ENCODE peak calls at places on chromosome 9, in eight cellular contexts. F is stomach, C is suprapubic skin, E is transverse colon, A is prostate gland, Q is vagina, O is sigmoid colon, Z is HepG2. K is an unnamed sample.

GRCh38 chr9:111300140-111300735 is 29.8 kb downstream of the OR2K2 start:
- DNase-seq in Q (no peak), Z (no peak), E (no peak), A (no peak), F (no peak), O (no peak), C (no peak), K (no peak)

GRCh38 chr9:110257097-110257955 is 1.0 kb upstream of the TXN start:
- DNase-seq in F (peak; percentile 32), Q (no peak), A (peak; percentile 7), E (peak; percentile 40), C (no peak), Z (peak; percentile 27), O (no peak), K (no peak)

GRCh38 chr9:83423815-83424707 is 114.1 kb downstream of the FRMD3 start:
- DNase-seq in A (no peak), C (no peak), Z (peak; percentile 94), Q (no peak), F (no peak), O (no peak), E (no peak), K (no peak)

GRCh38 chr9:16543225-16543624 is 327.2 kb downstream of the BNC2 start:
- DNase-seq in E (no peak), C (no peak), O (no peak), Z (no peak), A (no peak), Q (no peak), F (no peak), K (no peak)

GRCh38 chr9:121637441-121638222 is 13.8 kb upstream of the DAB2IP start:
- DNase-seq in C (no peak), O (no peak), A (no peak), Q (no peak), F (no peak), E (no peak), Z (no peak), K (no peak)

GRCh38 chr9:112839331-112839730 is 51.3 kb downstream of the SLC46A2 start:
- DNase-seq in E (no peak), C (no peak), Q (no peak), Z (no peak), O (no peak), F (no peak), A (no peak), K (no peak)

GRCh38 chr9:5838884-5839571 is 6.1 kb upstream of the ERMP1 start:
- DNase-seq in O (no peak), F (peak; percentile 69), Q (no peak), Z (peak; percentile 96), E (peak; percentile 71), A (no peak), C (no peak), K (no peak)

GRCh38 chr9:137085918-137086530 is 761 bp upstream of the MAN1B1 start:
- DNase-seq in Q (no peak), Z (no peak), O (no peak), E (peak; percentile 54), F (peak; percentile 44), A (no peak), C (peak; percentile 85), K (peak; percentile 71)

GRCh38 chr9:109114670-109115069 is 5.1 kb downstream of the TMEM245 start:
- DNase-seq in Z (no peak), O (no peak), C (no peak), A (no peak), F (no peak), Q (no peak), E (no peak), K (no peak)

GRCh38 chr9:114177423-114178064 is 22.2 kb downstream of the COL27A1 start:
- DNase-seq in O (no peak), Z (no peak), Q (no peak), F (no peak), C (no peak), A (no peak), E (no peak), K (no peak)

GRCh38 chr9:72467766-72468738 is 53.4 kb upstream of the TMC1 start:
- DNase-seq in O (no peak), E (no peak), A (no peak), Z (no peak), F (no peak), C (no peak), Q (no peak), K (no peak)

GRCh38 chr9:111037744-111038335 is 430 bp downstream of the LPAR1 start:
- DNase-seq in E (peak; percentile 42), F (peak; percentile 40), O (peak; percentile 76), A (peak; percentile 34), C (peak; percentile 81), Q (no peak), Z (peak; percentile 6), K (peak; percentile 55)

GRCh38 chr9:115369322-115369957 is 251.5 kb upstream of the TNC start:
- DNase-seq in O (no peak), A (peak; percentile 6), E (no peak), Z (no peak), Q (no peak), F (no peak), C (no peak), K (peak; percentile 24)

GRCh38 chr9:115378246-115378645 is 260.3 kb upstream of the TNC start:
- DNase-seq in A (no peak), C (no peak), Z (no peak), E (no peak), F (no peak), O (no peak), Q (no peak), K (no peak)

GRCh38 chr9:115374724-115375268 is 256.8 kb upstream of the TNC start:
- DNase-seq in Z (no peak), C (no peak), F (no peak), Q (no peak), E (no peak), O (no peak), A (no peak), K (no peak)

GRCh38 chr9:115373000-115373709 is 255.2 kb upstream of the TNC start:
- DNase-seq in A (no peak), Z (peak; percentile 35), E (no peak), O (no peak), Q (no peak), C (no peak), F (peak; percentile 38), K (no peak)

DNA sequence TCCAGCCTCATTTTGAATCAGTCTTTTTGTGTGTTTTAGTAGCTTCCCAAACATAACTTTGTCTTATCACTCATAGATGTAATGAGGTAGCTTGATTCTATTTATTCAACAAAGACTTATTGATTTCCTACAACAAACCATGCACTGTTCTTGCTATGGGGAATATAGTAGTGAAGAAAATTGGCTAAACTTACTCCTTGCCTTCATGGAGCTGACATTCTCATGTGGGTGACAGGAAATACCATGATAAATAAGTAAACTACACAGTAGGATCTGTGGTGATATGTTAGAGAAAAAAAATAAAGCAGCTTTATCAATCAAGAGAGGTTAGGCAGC is 255.7 kb upstream of the TNC start:
- DNase-seq in Q (no peak), Z (no peak), A (no peak), E (no peak), O (no peak), F (no peak), C (no peak), K (no peak)
- H3K27ac ChIP-seq in Q (no peak overlapping the region), Z (no peak overlapping the region), A (no peak overlapping the region), E (no peak overlapping the region), O (no peak overlapping the region), F (no peak overlapping the region), C (no peak overlapping the region), K (no peak overlapping the region)

GRCh38 chr9:107334103-107334776 is 51.2 kb downstream of the RAD23B start:
- DNase-seq in F (no peak), O (no peak), Q (no peak), Z (no peak), A (no peak), E (no peak), C (no peak), K (no peak)
- TF ChIP-seq POLR2AphosphoS5 in F (no peak), O (no peak), Q (no peak), Z (no peak), A (no peak), E (no peak), C (no peak), K (no peak)

GRCh38 chr9:69303331-69303730 is 21.7 kb upstream of the ENTREP1 start:
- DNase-seq in E (no peak), C (no peak), A (no peak), Z (no peak), F (no peak), O (no peak), Q (no peak), K (no peak)

GRCh38 chr9:69295872-69296562 is 29.0 kb upstream of the ENTREP1 start:
- DNase-seq in C (no peak), Z (no peak), E (no peak), A (no peak), F (no peak), O (peak; percentile 66), Q (no peak), K (no peak)

GRCh38 chr9:69297300-69297980 is 27.6 kb upstream of the ENTREP1 start:
- DNase-seq in E (no peak), O (no peak), Q (no peak), F (no peak), Z (no peak), A (no peak), C (no peak), K (no peak)

DNA sequence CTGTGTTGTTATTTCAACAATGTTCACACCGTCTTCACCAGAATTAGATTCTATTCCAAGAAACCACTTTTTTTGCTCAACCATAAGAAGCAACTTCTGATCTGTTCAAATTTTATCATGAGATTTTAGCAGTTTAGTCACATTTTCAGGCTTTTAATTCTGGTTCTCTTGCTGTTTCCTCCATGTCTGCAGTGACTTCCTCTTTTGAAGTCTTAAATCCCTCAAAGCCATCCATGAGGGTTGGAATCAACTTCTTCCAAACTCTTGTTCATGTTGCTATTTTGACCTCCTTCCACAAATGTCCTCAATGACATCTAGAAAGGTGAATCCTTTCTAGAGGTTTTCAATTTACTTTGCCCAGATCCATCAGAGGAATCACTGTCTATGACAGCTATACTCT is 25.7 kb upstream of the ENTREP1 start:
- DNase-seq in A (no peak), E (no peak), O (no peak), Q (no peak), C (no peak), Z (no peak), F (no peak), K (no peak)
- H3K27me3 ChIP-seq in A (no peaks in the 10 kb centered on the region), E (no peaks in the 10 kb centered on the region), O (no peaks in the 10 kb centered on the region), Q (no peaks in the 10 kb centered on the region), C (no peaks in the 10 kb centered on the region), Z (no peaks in the 10 kb centered on the region), F (no peaks in the 10 kb centered on the region), K (no peaks in the 10 kb centered on the region)

GRCh38 chr9:132514011-132514744 is 68.2 kb upstream of the BARHL1 start:
- DNase-seq in Q (no peak), Z (no peak), A (no peak), E (no peak), O (no peak), F (no peak), C (no peak), K (no peak)

GRCh38 chr9:132516301-132516700 is 66.1 kb upstream of the BARHL1 start:
- DNase-seq in Z (no peak), O (no peak), C (no peak), F (no peak), A (no peak), Q (no peak), E (no peak), K (no peak)

GRCh38 chr9:132513416-132513815 is 69.0 kb upstream of the BARHL1 start:
- DNase-seq in E (no peak), O (no peak), F (no peak), Q (no peak), A (no peak), Z (no peak), C (no peak), K (no peak)

GRCh38 chr9:132516911-132517310 is 65.5 kb upstream of the BARHL1 start:
- DNase-seq in C (no peak), F (no peak), Z (no peak), E (no peak), O (no peak), A (no peak), Q (no peak), K (no peak)

GRCh38 chr9:132514821-132515220 is 67.6 kb upstream of the BARHL1 start:
- DNase-seq in F (no peak), E (no peak), A (no peak), Z (no peak), Q (no peak), C (no peak), O (no peak), K (no peak)
- H3K27ac ChIP-seq in F (no peak overlapping the region), E (no peak overlapping the region), A (no peak overlapping the region), Z (no peak overlapping the region), Q (no peak overlapping the region), C (no peak overlapping the region), O (no peak overlapping the region), K (no peak overlapping the region)

K was measured in breast epithelium.